ENCODE peak calls at places on chromosomes 3 and 15, in five cellular contexts. J, U, P, T and H are unnamed samples.

GRCh38 chr3:69385723-69386483 is at the start of gene FRMD4B:
- DNase-seq in T (peak; percentile 82), P (peak; percentile 71), U (peak; percentile 11), J (peak; percentile 38), H (peak; percentile 68)

GRCh38 chr3:158791259-158791920 is 10.5 kb upstream of the MFSD1 start:
- DNase-seq in T (no peak), J (peak; percentile 53), P (no peak), U (peak; percentile 59), H (peak; percentile 68)

GRCh38 chr3:78086150-78086549 is 1046.3 kb downstream of the ROBO2 start:
- DNase-seq in J (no peak), T (no peak), U (no peak), P (no peak), H (no peak)

GRCh38 chr15:78265752-78266224 is 1.4 kb downstream of the DNAJA4 start:
- DNase-seq in U (no peak), J (peak; percentile 64), T (no peak), P (no peak), H (no peak)

GRCh38 chr3:188683032-188683491 is 488.7 kb upstream of the TPRG1 start:
- DNase-seq in P (no peak), J (peak; percentile 54), U (no peak), T (no peak), H (peak; percentile 59)

GRCh38 chr15:39582286-39582976 is 1.6 kb downstream of the THBS1 start:
- DNase-seq in T (no peak), P (no peak), U (no peak), J (no peak), H (no peak)

GRCh38 chr15:76898102-76898501 is 7.0 kb downstream of the SCAPER start:
- DNase-seq in T (no peak), U (no peak), J (no peak), P (no peak), H (no peak)

GRCh38 chr3:126883241-126883640 is 99.7 kb upstream of the PLXNA1 start:
- DNase-seq in J (no peak), U (no peak), T (no peak), P (no peak), H (peak; percentile 33)

GRCh38 chr3:134376786-134377431 is 2.7 kb upstream of the AMOTL2 start:
- DNase-seq in U (no peak), T (no peak), J (no peak), P (no peak), H (no peak)

GRCh38 chr15:89735773-89736172 is 15.3 kb downstream of the MESP1 start:
- DNase-seq in J (no peak), P (no peak), T (no peak), U (no peak), H (no peak)

GRCh38 chr15:89845305-89845893 is 30.7 kb upstream of the ANPEP start:
- DNase-seq in U (no peak), P (no peak), J (peak; percentile 68), T (no peak), H (peak; percentile 71)

GRCh38 chr15:78422571-78423340 is 15.3 kb upstream of the IREB2 start:
- DNase-seq in U (peak; percentile 62), J (peak; percentile 66), P (peak; percentile 10), T (no peak), H (peak; percentile 79)

GRCh38 chr3:195450731-195451229 is 8.0 kb upstream of the ACAP2 start:
- DNase-seq in T (no peak), P (no peak), J (peak; percentile 61), U (no peak), H (peak; percentile 62)

GRCh38 chr3:62833538-62833937 is 41.7 kb downstream of the CADPS start:
- DNase-seq in U (no peak), J (no peak), T (no peak), P (no peak), H (peak; percentile 44)

GRCh38 chr3:8529738-8530525 is 28.3 kb downstream of the LMCD1 start:
- DNase-seq in U (no peak), T (no peak), J (no peak), P (no peak), H (no peak)

GRCh38 chr3:59919581-59919980 is 869.8 kb upstream of the CFAP20DC start:
- DNase-seq in U (no peak), J (no peak), P (no peak), T (no peak), H (no peak)

GRCh38 chr15:94673801-94674200 is 442.4 kb downstream of the MCTP2 start:
- DNase-seq in U (no peak), J (peak; percentile 7), P (no peak), T (no peak), H (no peak)

GRCh38 chr15:79192462-79193036 is 90.0 kb upstream of the ANKRD34C start:
- DNase-seq in J (no peak), T (no peak), P (no peak), U (no peak), H (peak; percentile 61)

GRCh38 chr15:92747047-92747446 is 91.5 kb upstream of the FAM174B start:
- DNase-seq in J (no peak), U (no peak), P (no peak), T (no peak), H (no peak)

GRCh38 chr3:34957707-34958106 is 681.6 kb upstream of the ARPP21 start:
- DNase-seq in J (no peak), T (no peak), P (no peak), U (no peak), H (no peak)

GRCh38 chr15:92333709-92334108 is 60.0 kb upstream of the ST8SIA2 start:
- DNase-seq in T (no peak), J (no peak), P (no peak), U (no peak), H (no peak)

GRCh38 chr3:51588724-51589123 is 50.2 kb downstream of the RAD54L2 start:
- DNase-seq in J (no peak), U (no peak), T (no peak), P (no peak), H (no peak)

GRCh38 chr3:131972091-131972490 is 62.7 kb downstream of the CPNE4 start:
- DNase-seq in U (no peak), P (no peak), T (no peak), J (no peak), H (no peak)

GRCh38 chr3:9296241-9296640 is 46.8 kb upstream of the SRGAP3 start:
- DNase-seq in J (no peak), T (no peak), P (no peak), U (no peak), H (no peak)

GRCh38 chr3:194572131-194572789 is 61.0 kb downstream of the TMEM44 start:
- DNase-seq in U (no peak), J (peak; percentile 71), T (no peak), P (no peak), H (peak; percentile 88)

GRCh38 chr3:30473374-30474051 is 132.9 kb upstream of the TGFBR2 start:
- DNase-seq in J (no peak), P (no peak), T (no peak), U (no peak), H (peak; percentile 37)

GRCh38 chr3:52190294-52190841 is 7.6 kb upstream of the ALAS1 start:
- DNase-seq in P (peak; percentile 11), J (no peak), T (peak; percentile 17), U (no peak), H (peak; percentile 53)

GRCh38 chr3:171986208-171986607 is 53.2 kb upstream of the FNDC3B start:
- DNase-seq in P (no peak), J (no peak), U (no peak), T (no peak), H (no peak)

GRCh38 chr15:95737051-95737450 is 593.4 kb upstream of the NR2F2 start:
- DNase-seq in U (no peak), P (no peak), T (no peak), J (no peak), H (no peak)

GRCh38 chr3:52091566-52092290 is 35.4 kb upstream of the DUSP7 start:
- DNase-seq in P (no peak), T (no peak), U (no peak), J (peak; percentile 46), H (peak; percentile 66)

GRCh38 chr3:114899186-114899931 is 247.7 kb downstream of the ZBTB20 start:
- DNase-seq in J (no peak), T (no peak), U (no peak), P (no peak), H (no peak)

GRCh38 chr3:120560304-120561250 is 35.6 kb upstream of the NDUFB4 start:
- DNase-seq in U (no peak), T (no peak), J (no peak), P (no peak), H (no peak)

GRCh38 chr3:152198655-152199054 is 70.1 kb upstream of the MBNL1 start:
- DNase-seq in U (no peak), J (no peak), T (no peak), P (no peak), H (no peak)

GRCh38 chr3:160447544-160447943 is 2.0 kb downstream of the TRIM59 start:
- DNase-seq in T (no peak), J (no peak), U (no peak), P (no peak), H (no peak)

GRCh38 chr3:45145681-45146614 is at the start of gene CDCP1:
- DNase-seq in U (no peak), J (peak; percentile 45), P (no peak), T (no peak), H (peak; percentile 34)

GRCh38 chr3:110198717-110199587 is 861.6 kb upstream of the DPPA4 start:
- DNase-seq in J (no peak), U (no peak), P (no peak), T (no peak), H (no peak)

GRCh38 chr15:43881944-43882343 is 55.1 kb downstream of the WDR76 start:
- DNase-seq in T (no peak), J (no peak), U (no peak), P (no peak), H (no peak)

GRCh38 chr15:40844543-40844981 is 714 bp downstream of the SPINT1 start:
- DNase-seq in P (no peak), U (peak; percentile 32), T (no peak), J (peak; percentile 40), H (peak; percentile 52)

GRCh38 chr15:92714071-92714456 is 58.5 kb upstream of the FAM174B start:
- DNase-seq in P (no peak), J (peak; percentile 51), U (no peak), T (no peak), H (peak; percentile 53)

GRCh38 chr15:23570466-23570865 is 5.0 kb downstream of the MKRN3 start:
- DNase-seq in J (no peak), T (no peak), U (no peak), P (no peak), H (no peak)